ENCODE peak calls at places on chromosomes 7 and 10, in six cellular contexts. M is stimulated activated CD8-positive, alpha-beta memory T cell treated with anti-CD3 and anti-CD28 coated beads, Interleukin-4, amount 100 ng/mL, for 24 hours; S is NCI-H774; X is H7; U is NCI-H69; O is NCI-H146. P is an unnamed sample.

GRCh38 chr7:114370177-114370576 is 44.4 kb upstream of the FOXP2 start:
- DNase-seq in M (no peak), S (peak), X (no peak), U (peak), O (peak), P (peak)

GRCh38 chr10:43136995-43137700 is 1.1 kb upstream of the CSGALNACT2 start:
- DNase-seq in M (no peak), S (no peak), X (no peak), U (no peak), O (no peak), P (no peak)

GRCh38 chr7:33853361-33854062 is 51.8 kb upstream of the BMPER start:
- DNase-seq in M (no peak), S (no peak), X (no peak), U (no peak), O (no peak), P (no peak)

GRCh38 chr7:105638942-105639495 is 57.7 kb upstream of the EFCAB10 start:
- DNase-seq in M (no peak), S (peak), X (peak), U (peak), O (peak), P (peak)

GRCh38 chr7:151374139-151374538 is 32.5 kb downstream of the NUB1 start:
- DNase-seq in M (no peak), S (no peak), X (peak), U (no peak), O (no peak), P (no peak)

GRCh38 chr7:106603300-106603699 is 57.7 kb downstream of the CCDC71L start:
- DNase-seq in M (no peak), S (no peak), X (no peak), U (peak), O (peak), P (peak)

GRCh38 chr7:90625562-90625961 is 29.4 kb downstream of the CDK14 start:
- DNase-seq in M (no peak), S (no peak), X (peak), U (peak), O (peak), P (peak)

GRCh38 chr7:1372671-1373379 is 86.4 kb downstream of the MICALL2 start:
- DNase-seq in M (no peak), S (no peak), X (peak), U (no peak), O (no peak), P (no peak)

GRCh38 chr7:145331076-145331475 is 495.2 kb upstream of the TPK1 start:
- DNase-seq in M (no peak), S (no peak), X (no peak), U (no peak), O (no peak), P (no peak)

GRCh38 chr7:125336326-125336725 is 406.7 kb upstream of the POT1 start:
- DNase-seq in M (no peak), S (no peak), X (no peak), U (no peak), O (no peak), P (no peak)

GRCh38 chr10:60434418-60435046 is 44.9 kb upstream of the ANK3 start:
- DNase-seq in M (no peak), S (peak), X (peak), U (peak), O (peak), P (no peak)

GRCh38 chr7:96952974-96953391 is 52.4 kb upstream of the DLX6 start:
- DNase-seq in M (no peak), S (no peak), X (no peak), U (peak), O (no peak), P (no peak)

GRCh38 chr10:70656489-70656888 is 15.8 kb upstream of the ADAMTS14 start:
- DNase-seq in M (peak), S (no peak), X (no peak), U (no peak), O (no peak), P (no peak)

GRCh38 chr10:73873843-73874215 is 526 bp downstream of the CAMK2G start:
- DNase-seq in M (no peak), S (peak), X (no peak), U (peak), O (peak), P (no peak)

GRCh38 chr7:22087861-22088260 is 142.2 kb upstream of the CDCA7L start:
- DNase-seq in M (no peak), S (no peak), X (no peak), U (no peak), O (no peak), P (no peak)

GRCh38 chr7:116978006-116978405 is 24.7 kb downstream of the ST7 start:
- DNase-seq in M (no peak), S (no peak), X (no peak), U (no peak), O (no peak), P (no peak)

GRCh38 chr10:77390481-77390891 is 247.1 kb downstream of the KCNMA1 start:
- DNase-seq in M (no peak), S (no peak), X (no peak), U (peak), O (no peak), P (no peak)

GRCh38 chr10:118445535-118445934 is 103.4 kb upstream of the FAM204A start:
- DNase-seq in M (no peak), S (no peak), X (no peak), U (no peak), O (no peak), P (no peak)

GRCh38 chr10:128047991-128048826 is 78.0 kb downstream of the MKI67 start:
- DNase-seq in M (no peak), S (no peak), X (no peak), U (no peak), O (no peak), P (no peak)

GRCh38 chr7:110839866-110840265 is 251.1 kb upstream of the LRRN3 start:
- DNase-seq in M (no peak), S (no peak), X (no peak), U (peak), O (peak), P (peak)

P was measured in NCI-H748 treated with DMSO at 0.1 percent for 48 hours.